ENCODE peak calls at places on chromosomes 13 and 19, in five cellular contexts. E is IMR-90, W is mesendoderm, G is mesenchymal stem cell, I is H1. V is an unnamed sample.

GRCh38 chr19:42246143-42246868 is 3.9 kb upstream of the GSK3A start:
- DNase-seq in E (peak), I (peak), W (peak), G (peak), V (no peak)

GRCh38 chr13:104143760-104144406 is 1077.7 kb upstream of the SLC10A2 start:
- DNase-seq in W (peak), E (no peak), I (peak), G (peak), V (no peak)

GRCh38 chr13:113002206-113002821 is 33.3 kb downstream of the MCF2L start:
- DNase-seq in G (no peak), E (no peak), I (peak), W (peak), V (peak)

GRCh38 chr13:47869780-47870179 is 131.3 kb downstream of the SUCLA2 start:
- DNase-seq in E (no peak), I (no peak), W (no peak), G (no peak), V (no peak)

GRCh38 chr13:99027260-99027659 is 49.4 kb upstream of the DOCK9 start:
- DNase-seq in I (no peak), E (no peak), G (no peak), W (no peak), V (no peak)

GRCh38 chr13:54950546-54950945 is 1921.9 kb downstream of the OLFM4 start:
- DNase-seq in I (no peak), W (no peak), G (no peak), E (no peak), V (no peak)

GRCh38 chr19:54189020-54189667 is at the start of gene MBOAT7:
- DNase-seq in W (no peak), G (no peak), I (no peak), E (no peak), V (no peak)

GRCh38 chr13:61410669-61411297 is 4.9 kb downstream of the PCDH20 start:
- DNase-seq in I (no peak), E (peak), W (peak), G (peak), V (no peak)

GRCh38 chr13:92315265-92315664 is 911.3 kb upstream of the GPC6 start:
- DNase-seq in I (no peak), G (peak), W (no peak), E (no peak), V (no peak)

DNA sequence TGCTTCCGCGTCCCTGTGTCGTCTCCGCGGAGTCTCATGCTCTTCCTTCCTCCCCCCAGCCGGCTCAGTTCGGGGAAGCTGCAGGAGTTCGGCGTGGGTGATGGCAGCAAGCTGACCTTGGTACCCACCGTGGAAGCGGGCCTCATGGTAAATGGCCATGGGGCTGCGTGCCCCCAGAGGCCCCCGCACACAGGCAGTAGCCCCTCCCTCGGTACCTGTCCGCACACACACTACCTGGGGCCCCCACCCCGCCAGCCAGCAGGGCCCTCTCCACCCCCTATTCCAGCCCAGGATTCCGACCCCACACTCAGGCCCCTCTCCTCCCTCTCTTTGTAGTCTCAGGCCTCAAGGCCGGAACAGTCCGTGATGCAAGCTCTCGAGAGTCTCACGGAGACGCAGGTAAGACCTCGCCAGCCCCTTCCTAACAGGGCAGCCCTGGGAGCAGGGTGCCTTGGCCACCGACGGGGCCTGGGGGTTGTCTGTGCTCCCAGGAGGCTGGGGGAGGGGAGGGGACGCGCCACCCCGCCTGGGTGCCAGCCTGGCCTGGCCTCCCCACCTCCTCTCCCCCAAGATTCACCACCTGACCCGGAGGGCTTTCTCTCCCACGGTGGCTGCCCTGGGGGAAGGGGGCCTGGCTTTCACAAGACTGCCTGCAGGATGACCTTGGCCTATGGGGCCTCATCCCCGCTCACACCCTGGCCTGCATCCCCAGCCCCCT is 3.3 kb downstream of the MIDN start:
- DNase-seq in G (no peak), I (no peak), W (peak), E (no peak), V (no peak)
- H3K4ac ChIP-seq in G (peak), I (peak), W (peak), E (peak), V (peak)

GRCh38 chr13:24745861-24746617 is 17.9 kb upstream of the RNF17 start:
- DNase-seq in W (peak), I (peak), G (no peak), E (no peak), V (peak)

GRCh38 chr13:24744247-24744646 is 19.7 kb upstream of the RNF17 start:
- DNase-seq in E (no peak), I (no peak), G (no peak), W (no peak), V (no peak)

GRCh38 chr13:24745516-24745860 is 18.5 kb upstream of the RNF17 start:
- DNase-seq in G (no peak), I (peak), E (no peak), W (no peak), V (no peak)

GRCh38 chr13:24747248-24748151 is 16.5 kb upstream of the RNF17 start:
- DNase-seq in G (peak), E (no peak), W (peak), I (peak), V (peak)

DNA sequence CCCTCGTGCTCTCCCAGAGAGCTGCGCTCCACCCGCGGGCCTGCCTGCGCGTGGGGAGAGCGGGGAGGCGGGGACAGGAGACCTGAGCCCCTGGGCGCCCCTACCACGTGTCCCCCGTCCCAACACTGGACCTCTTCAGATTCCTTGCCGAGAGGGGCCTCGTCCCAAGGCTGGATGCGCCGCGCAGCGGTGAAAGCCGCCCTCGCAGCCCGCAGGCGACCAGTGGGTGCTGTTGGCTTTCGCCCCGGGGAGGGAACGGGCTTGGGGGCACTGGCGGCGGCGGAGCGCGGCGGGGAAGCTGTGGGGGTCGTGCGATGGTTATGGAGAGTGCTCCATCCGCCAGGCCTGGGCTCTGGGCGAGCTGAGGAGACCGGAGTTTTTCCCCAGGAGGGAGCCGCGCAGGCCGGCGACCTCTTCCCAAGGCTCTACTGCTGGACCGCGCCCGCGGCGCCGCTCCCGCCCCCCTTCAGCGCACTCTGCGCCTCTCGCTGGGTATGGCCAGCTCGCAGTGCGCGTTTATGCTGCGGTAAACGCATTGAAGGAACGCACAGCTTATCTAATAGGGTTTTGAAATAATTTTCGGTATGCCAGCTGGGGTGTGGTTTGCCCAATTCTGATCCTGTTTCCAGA is 17.2 kb upstream of the RNF17 start:
- DNase-seq in W (peak), E (no peak), I (peak), G (peak), V (peak)
- H3K4me2 ChIP-seq in W (peak), E (no peak), I (peak), G (peak), V (peak)

GRCh38 chr19:12885749-12886706 is 973 bp downstream of the KLF1 start:
- DNase-seq in E (no peak), G (no peak), W (peak), I (peak), V (no peak)
- H3K4me3 ChIP-seq in E (peak), G (no peak), W (peak), I (peak), V (no peak)

DNA sequence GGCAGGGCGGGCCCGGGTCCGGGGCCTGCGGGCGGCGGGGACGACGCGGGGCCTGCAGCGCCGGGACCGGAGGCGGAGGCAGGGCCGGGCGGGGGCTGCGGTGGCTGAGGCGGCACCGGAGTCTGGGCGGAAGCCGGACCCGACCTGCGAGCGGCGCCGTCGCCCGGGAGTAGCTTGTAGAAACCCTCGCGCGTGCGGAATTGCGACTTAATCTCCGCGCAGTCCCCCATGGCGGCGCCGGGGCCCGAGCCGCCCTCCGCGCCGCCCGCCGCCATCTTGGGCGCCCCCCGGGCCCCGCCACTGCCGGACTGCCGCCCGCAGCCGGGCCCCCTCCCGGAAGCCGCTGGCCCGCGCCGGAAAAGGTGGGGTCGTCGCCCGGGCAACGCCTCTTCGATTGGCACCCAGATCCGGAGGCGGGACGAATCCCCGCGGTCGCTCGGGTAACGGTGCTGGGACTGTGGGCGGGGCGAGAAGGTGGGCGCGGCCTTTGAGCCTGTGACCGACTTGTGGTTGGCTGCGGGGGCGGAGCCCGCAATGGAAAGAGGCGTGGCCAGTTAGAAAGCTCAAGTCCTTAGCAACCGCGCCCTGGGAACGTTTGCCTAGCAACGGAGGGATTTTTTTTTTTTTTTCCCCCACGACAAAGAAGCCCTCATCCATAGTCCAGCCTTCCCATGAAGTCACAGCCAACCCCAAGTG is at the start of gene DMWD:
- DNase-seq in I (peak), G (peak), W (peak), E (peak), V (peak)
- H3K4ac ChIP-seq in I (no peak), G (peak), W (peak), E (peak), V (no peak)

GRCh38 chr19:49193822-49194394 is 36.3 kb downstream of the TRPM4 start:
- DNase-seq in G (no peak), W (no peak), I (no peak), E (no peak), V (no peak)
- H3K4me2 ChIP-seq in G (no peak), W (no peak), I (no peak), E (no peak), V (no peak)

GRCh38 chr13:97548736-97549135 is 114.8 kb downstream of the RAP2A start:
- DNase-seq in G (no peak), E (peak), W (no peak), I (no peak), V (no peak)
- H3K4me3 ChIP-seq in G (no peak), E (no peak), W (no peak), I (no peak), V (no peak)

GRCh38 chr13:97257800-97258799 is 36.0 kb downstream of the MBNL2 start:
- DNase-seq in G (peak), W (peak), I (no peak), E (peak), V (no peak)
- H3K4ac ChIP-seq in G (peak), W (peak), I (no peak), E (peak), V (no peak)

DNA sequence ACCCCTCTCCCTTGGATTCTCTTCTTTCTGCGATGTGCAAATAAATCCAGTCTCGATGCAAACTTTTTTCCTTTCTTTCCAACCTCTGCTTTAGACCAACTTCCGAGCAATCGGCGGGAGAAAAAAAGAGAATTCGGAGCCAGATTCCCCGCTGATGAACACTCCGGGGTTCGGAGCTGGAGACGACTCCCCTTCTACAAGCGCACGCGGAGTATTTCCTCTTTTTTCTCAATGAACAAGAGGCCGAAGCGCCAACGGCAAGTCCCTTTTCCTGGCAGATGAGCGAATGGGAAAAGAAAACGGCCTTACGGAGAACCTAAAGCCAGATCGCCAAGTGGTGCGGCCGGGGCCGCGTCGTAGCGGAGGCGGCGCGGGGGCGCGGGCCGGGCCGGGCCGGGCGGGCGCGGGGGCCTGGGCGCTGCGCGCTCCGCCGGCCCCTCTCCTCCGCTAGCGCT is 256 bp downstream of the SPRY2 start:
- DNase-seq in G (peak), W (no peak), E (peak), I (no peak), V (no peak)
- H3K4me2 ChIP-seq in G (peak), W (no peak), E (peak), I (peak), V (no peak)

DNA sequence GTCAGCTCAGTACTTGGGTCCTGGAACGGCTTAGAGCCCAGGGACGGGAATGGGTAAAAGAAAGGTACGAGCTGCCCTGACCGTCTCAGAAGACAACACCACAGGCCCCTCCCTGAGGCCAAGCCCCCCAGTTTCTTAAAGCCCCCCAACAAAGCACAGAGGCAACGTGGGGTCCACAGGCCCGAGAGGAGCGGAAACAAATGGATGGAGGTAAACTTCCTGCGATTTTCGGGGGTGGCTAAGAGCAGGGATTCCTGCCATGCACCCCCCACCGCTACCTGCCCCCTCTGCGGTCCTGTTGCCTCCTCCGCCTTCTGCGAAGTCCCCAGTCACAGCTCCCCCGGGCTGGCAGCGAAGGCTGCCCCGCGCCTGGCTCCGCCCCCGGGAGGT is 48.2 kb downstream of the PTPRS start:
- DNase-seq in I (no peak), E (peak), W (no peak), G (no peak), V (no peak)
- H3K4me3 ChIP-seq in I (peak), E (peak), W (peak), G (peak), V (peak)

V was measured in neuronal stem cell.